ENCODE peak calls at places on chromosome 10, in six cellular contexts. U is spleen, X is transverse colon, K is lower leg skin, A is thyroid gland, M is HCT116. B is an unnamed sample.

GRCh38 chr10:110758898-110759297 is 112.8 kb upstream of the PDCD4 start:
- DNase-seq in U (no peak), X (no peak), K (no peak), A (no peak), M (no peak), B (peak; percentile 73)

GRCh38 chr10:100364735-100365391 is 17.8 kb downstream of the SCD start:
- DNase-seq in U (no peak), X (peak; percentile 90), K (peak; percentile 94), A (peak; percentile 62), M (peak; percentile 95), B (no peak)

GRCh38 chr10:60479305-60480020 is 89.8 kb upstream of the ANK3 start:
- DNase-seq in U (no peak), X (no peak), K (no peak), A (no peak), M (no peak), B (no peak)

GRCh38 chr10:42950606-42951485 is 126.0 kb upstream of the RET start:
- DNase-seq in U (peak; percentile 47), X (no peak), K (peak; percentile 80), A (no peak), M (no peak), B (no peak)

GRCh38 chr10:97532935-97533671 is 34.4 kb downstream of the UBTD1 start:
- DNase-seq in U (no peak), X (no peak), K (no peak), A (no peak), M (no peak), B (peak; percentile 97)

GRCh38 chr10:110392121-110392859 is 87.6 kb upstream of the SMNDC1 start:
- DNase-seq in U (no peak), X (no peak), K (no peak), A (no peak), M (no peak), B (no peak)

GRCh38 chr10:102059987-102060386 is 4.0 kb upstream of the ARMH3 start:
- DNase-seq in U (no peak), X (no peak), K (no peak), A (no peak), M (no peak), B (no peak)

GRCh38 chr10:73646598-73647041 is 5.3 kb upstream of the MYOZ1 start:
- DNase-seq in U (no peak), X (no peak), K (no peak), A (no peak), M (no peak), B (no peak)

GRCh38 chr10:60169111-60169510 is 220.6 kb downstream of the ANK3 start:
- DNase-seq in U (no peak), X (no peak), K (no peak), A (no peak), M (no peak), B (no peak)

GRCh38 chr10:62637249-62638061 is 167.1 kb upstream of the ADO start:
- DNase-seq in U (peak; percentile 81), X (peak; percentile 33), K (no peak), A (no peak), M (no peak), B (no peak)

GRCh38 chr10:4447977-4448376 is 378.0 kb upstream of the AKR1E2 start:
- DNase-seq in U (no peak), X (no peak), K (no peak), A (no peak), M (no peak), B (no peak)

GRCh38 chr10:130834573-130834972 is 476.9 kb downstream of the TCERG1L start:
- DNase-seq in U (no peak), X (no peak), K (no peak), A (no peak), M (no peak), B (no peak)

GRCh38 chr10:77060913-77061312 is 576.7 kb downstream of the KCNMA1 start:
- DNase-seq in U (no peak), X (no peak), K (no peak), A (no peak), M (no peak), B (no peak)

GRCh38 chr10:287029-287428 is 151.8 kb downstream of the ZMYND11 start:
- DNase-seq in U (no peak), X (no peak), K (peak; percentile 0), A (no peak), M (no peak), B (no peak)

GRCh38 chr10:104938031-104938430 is 296.9 kb downstream of the SORCS3 start:
- DNase-seq in U (no peak), X (no peak), K (no peak), A (no peak), M (no peak), B (no peak)

GRCh38 chr10:74888947-74889661 is 62.7 kb downstream of the KAT6B start:
- DNase-seq in U (no peak), X (no peak), K (peak; percentile 25), A (peak; percentile 80), M (peak; percentile 3), B (peak; percentile 16)

GRCh38 chr10:45224219-45224841 is 91.1 kb downstream of the OR13A1 start:
- DNase-seq in U (no peak), X (no peak), K (no peak), A (no peak), M (no peak), B (no peak)

GRCh38 chr10:79435271-79436065 is 10.0 kb downstream of the ZCCHC24 start:
- DNase-seq in U (peak; percentile 76), X (no peak), K (no peak), A (peak; percentile 58), M (no peak), B (no peak)

GRCh38 chr10:98555011-98555619 is 108.4 kb upstream of the HPS1 start:
- DNase-seq in U (no peak), X (no peak), K (no peak), A (no peak), M (no peak), B (no peak)

GRCh38 chr10:93039721-93040120 is 20.9 kb upstream of the CYP26C1 start:
- DNase-seq in U (no peak), X (no peak), K (no peak), A (no peak), M (peak; percentile 12), B (no peak)

GRCh38 chr10:77710759-77711682 is 73.4 kb upstream of the KCNMA1 start:
- DNase-seq in U (peak; percentile 93), X (peak; percentile 77), K (peak; percentile 95), A (peak; percentile 73), M (peak; percentile 6), B (peak; percentile 90)

GRCh38 chr10:75101416-75102251 is 9.8 kb upstream of the SAMD8 start:
- DNase-seq in U (no peak), X (no peak), K (no peak), A (no peak), M (no peak), B (no peak)

GRCh38 chr10:137031-137430 is 1.8 kb downstream of the ZMYND11 start:
- DNase-seq in U (no peak), X (no peak), K (no peak), A (no peak), M (peak; percentile 35), B (peak; percentile 49)

GRCh38 chr10:15182541-15183207 is 14.2 kb upstream of the NMT2 start:
- DNase-seq in U (no peak), X (no peak), K (no peak), A (no peak), M (no peak), B (no peak)

GRCh38 chr10:35594115-35594849 is 10.9 kb upstream of the GJD4 start:
- DNase-seq in U (no peak), X (no peak), K (no peak), A (no peak), M (no peak), B (no peak)
- TF ChIP-seq POLR2A in U (no peak), X (no peak), K (no peak), A (no peak), M (no peak), B (no peak)

DNA sequence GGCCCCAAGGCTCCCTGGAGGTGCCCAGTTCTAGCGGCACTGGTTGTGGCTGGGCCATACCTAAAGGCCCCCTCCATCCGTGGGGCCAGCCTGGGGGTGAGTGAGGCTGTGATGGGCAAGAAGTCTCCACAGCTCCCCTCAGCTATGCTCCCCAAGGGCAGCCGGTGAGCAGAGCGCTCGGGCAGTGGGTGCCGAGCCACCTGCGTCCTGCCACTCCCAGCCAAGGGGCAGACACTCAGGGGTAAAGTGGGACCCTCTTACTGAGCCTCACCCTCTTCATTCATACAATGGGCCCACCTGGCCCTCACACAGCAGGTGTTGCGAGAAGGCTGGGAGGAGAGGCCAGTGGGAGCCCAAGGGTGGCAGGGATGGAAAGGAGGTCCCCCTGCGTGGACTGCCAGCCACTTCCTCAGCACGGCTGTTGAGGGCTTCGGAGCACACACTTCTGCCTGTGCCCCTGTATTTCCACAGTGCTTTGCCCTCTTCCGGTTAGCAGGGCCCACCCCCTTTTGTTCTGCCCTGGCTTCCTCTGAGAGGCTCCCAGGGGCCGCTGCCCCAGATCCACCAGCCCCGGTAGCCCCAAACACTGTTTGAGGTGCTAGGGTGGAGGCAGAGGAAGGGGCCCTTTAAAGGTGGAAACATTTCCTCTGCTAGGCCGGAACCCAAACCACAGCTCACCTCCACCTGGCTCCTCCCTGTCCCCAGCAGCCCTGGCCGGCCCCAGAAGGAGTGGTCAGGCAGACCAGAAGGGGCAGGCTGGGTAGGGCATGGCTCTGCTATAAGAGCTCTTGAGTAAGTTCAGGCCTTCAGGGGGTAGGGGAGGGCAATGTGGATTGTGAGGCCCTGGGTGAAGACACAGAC is 16.4 kb upstream of the C10orf105 start:
- DNase-seq in U (peak; percentile 93), X (peak; percentile 62), K (no peak), A (peak; percentile 26), M (no peak), B (no peak)
- TF ChIP-seq POLR2A in U (no peak), X (no peak), K (no peak), A (no peak), M (no peak), B (no peak)

GRCh38 chr10:70673929-70674559 is 1.7 kb downstream of the ADAMTS14 start:
- DNase-seq in U (no peak), X (no peak), K (no peak), A (no peak), M (no peak), B (no peak)

GRCh38 chr10:70671619-70672164 is 614 bp upstream of the ADAMTS14 start:
- DNase-seq in U (no peak), X (no peak), K (no peak), A (no peak), M (no peak), B (no peak)

GRCh38 chr10:70674560-70675495 is 2.5 kb downstream of the ADAMTS14 start:
- DNase-seq in U (no peak), X (no peak), K (no peak), A (no peak), M (no peak), B (no peak)

GRCh38 chr10:70672165-70672992 is at the start of gene ADAMTS14:
- DNase-seq in U (peak; percentile 73), X (peak; percentile 19), K (no peak), A (peak; percentile 49), M (peak; percentile 29), B (peak; percentile 87)

GRCh38 chr10:70672993-70673928 is 955 bp downstream of the ADAMTS14 start:
- DNase-seq in U (no peak), X (no peak), K (no peak), A (no peak), M (no peak), B (peak; percentile 100)
- TF ChIP-seq POLR2A in U (no peak), X (no peak), K (no peak), A (no peak), M (no peak), B (no peak)

GRCh38 chr10:89414146-89414878 is at the start of gene IFIT5:
- DNase-seq in U (peak; percentile 93), X (peak; percentile 68), K (peak; percentile 95), A (peak; percentile 75), M (no peak), B (peak; percentile 79)

GRCh38 chr10:89416465-89416864 is 2.1 kb downstream of the IFIT5 start:
- DNase-seq in U (no peak), X (no peak), K (no peak), A (no peak), M (no peak), B (no peak)

GRCh38 chr10:89414879-89415821 is 782 bp downstream of the IFIT5 start:
- DNase-seq in U (peak; percentile 90), X (peak; percentile 47), K (peak; percentile 91), A (peak; percentile 51), M (no peak), B (peak; percentile 55)

GRCh38 chr10:89413398-89413912 is 913 bp upstream of the IFIT5 start:
- DNase-seq in U (no peak), X (no peak), K (no peak), A (no peak), M (no peak), B (no peak)
- TF ChIP-seq POLR2A in U (no peak), X (no peak), K (no peak), A (no peak), M (no peak), B (no peak)